ENCODE peak calls at places on chromosomes 5 and 9, in four cellular contexts. J, C, A and B are unnamed samples.

GRCh38 chr5:72463499-72464052 is 43.6 kb downstream of the ZNF366 start:
- DNase-seq in C (no peak), J (no peak), A (no peak), B (peak)

GRCh38 chr5:158796812-158797497 is 302.8 kb downstream of the EBF1 start:
- DNase-seq in J (no peak), C (no peak), A (no peak), B (no peak)

GRCh38 chr5:126341906-126342625 is 81.1 kb upstream of the GRAMD2B start:
- DNase-seq in A (no peak), C (no peak), J (no peak), B (no peak)

GRCh38 chr5:74255692-74256091 is 384.8 kb downstream of the ENC1 start:
- DNase-seq in J (no peak), C (no peak), A (no peak), B (no peak)

GRCh38 chr9:132472199-132472598 is 62.2 kb downstream of the CFAP77 start:
- DNase-seq in J (no peak), A (no peak), C (no peak), B (no peak)

GRCh38 chr5:172999351-172999973 is 15.9 kb downstream of the ATP6V0E1 start:
- DNase-seq in J (no peak), C (no peak), A (no peak), B (no peak)

GRCh38 chr9:76570820-76571219 is 111.8 kb downstream of the GCNT1 start:
- DNase-seq in C (no peak), J (no peak), A (no peak), B (peak)

GRCh38 chr9:115327441-115328122 is 209.6 kb upstream of the TNC start:
- DNase-seq in J (no peak), A (no peak), C (no peak), B (no peak)

GRCh38 chr9:136225748-136226679 is 19.6 kb downstream of the QSOX2 start:
- DNase-seq in A (peak), C (no peak), J (peak), B (peak)

GRCh38 chr5:82164957-82165698 is 113.0 kb downstream of the RPS23 start:
- DNase-seq in C (no peak), J (no peak), A (no peak), B (no peak)

GRCh38 chr5:40834391-40834848 is 602 bp downstream of the RPL37 start:
- DNase-seq in A (peak), C (no peak), J (no peak), B (peak)

GRCh38 chr5:96645096-96645495 is 17.1 kb upstream of the CAST start:
- DNase-seq in C (no peak), A (no peak), J (no peak), B (no peak)

GRCh38 chr9:29906065-29906464 is 2332.8 kb upstream of the C9orf72 start:
- DNase-seq in J (no peak), C (no peak), A (no peak), B (no peak)

GRCh38 chr5:29811914-29812679 is 1381.4 kb upstream of the CDH6 start:
- DNase-seq in J (no peak), A (no peak), C (no peak), B (peak)

GRCh38 chr9:73038613-73039012 is 85.8 kb upstream of the ALDH1A1 start:
- DNase-seq in A (no peak), C (no peak), J (no peak), B (no peak)

GRCh38 chr5:66989286-66989685 is 207.3 kb downstream of the CD180 start:
- DNase-seq in C (no peak), A (no peak), J (no peak), B (no peak)

GRCh38 chr5:54442271-54442670 is 13.2 kb upstream of the HSPB3 start:
- DNase-seq in C (no peak), J (no peak), A (no peak), B (no peak)

GRCh38 chr9:131402738-131403492 is 9.0 kb downstream of the PRRC2B start:
- DNase-seq in A (no peak), C (peak), J (no peak), B (no peak)

GRCh38 chr9:105837261-105837660 is 142.9 kb downstream of the TMEM38B start:
- DNase-seq in A (no peak), J (no peak), C (no peak), B (no peak)

GRCh38 chr5:98770158-98770910 is 3.1 kb upstream of the RGMB start:
- DNase-seq in A (peak), C (no peak), J (peak), B (peak)

GRCh38 chr5:150247726-150248125 is 41.8 kb downstream of the CAMK2A start:
- DNase-seq in J (no peak), A (no peak), C (no peak), B (no peak)

GRCh38 chr5:125891326-125891725 is 531.9 kb upstream of the GRAMD2B start:
- DNase-seq in J (no peak), A (no peak), C (no peak), B (no peak)

GRCh38 chr5:159582756-159583523 is 252.7 kb upstream of the IL12B start:
- DNase-seq in A (no peak), C (no peak), J (no peak), B (no peak)

GRCh38 chr9:131743501-131743900 is 3.6 kb upstream of the RAPGEF1 start:
- DNase-seq in C (no peak), J (no peak), A (no peak), B (no peak)

GRCh38 chr5:115419794-115420585 is 123.5 kb upstream of the CCDC112 start:
- DNase-seq in A (no peak), J (no peak), C (no peak), B (peak)

GRCh38 chr9:113581865-113582697 is 118.6 kb downstream of the RGS3 start:
- DNase-seq in J (no peak), C (peak), A (peak), B (peak)

GRCh38 chr9:8492679-8493078 is 693.1 kb upstream of the DMAC1 start:
- DNase-seq in A (no peak), J (no peak), C (no peak), B (no peak)

GRCh38 chr9:97723819-97724218 is 26.7 kb upstream of the XPA start:
- DNase-seq in C (no peak), J (no peak), A (no peak), B (no peak)